ENCODE peak calls at places on chromosomes 5 and 9, in five cellular contexts. One of them, this sample, is unnamed.
A peak's percentile ranks its signal among the peaks of the same experiment; 100 is the strongest.

GRCh38 chr9:98989036-98990000 is 45.6 kb downstream of the COL15A1 start:
- DNase-seq in prostate gland: no peak
- DNase-seq in endodermal cell: peak; percentile 68
- DNase-seq in GM23248: peak; percentile 100
- DNase-seq in mucosa of descending colon: peak; percentile 33
- DNase-seq in this sample: peak; percentile 79

GRCh38 chr5:78320461-78320860 is 26.0 kb upstream of the AP3B1 start:
- DNase-seq in endodermal cell: no peak
- DNase-seq in mucosa of descending colon: peak; percentile 28
- DNase-seq in prostate gland: no peak
- DNase-seq in GM23248: peak; percentile 64
- DNase-seq in this sample: no peak

GRCh38 chr9:71629816-71630215 is 138.5 kb downstream of the CEMIP2 start:
- DNase-seq in mucosa of descending colon: no peak
- DNase-seq in endodermal cell: no peak
- DNase-seq in prostate gland: no peak
- DNase-seq in GM23248: no peak
- DNase-seq in this sample: no peak

GRCh38 chr5:1659100-1660036 is 135.6 kb upstream of the LPCAT1 start:
- DNase-seq in prostate gland: no peak
- DNase-seq in mucosa of descending colon: no peak
- DNase-seq in endodermal cell: no peak
- DNase-seq in GM23248: no peak
- DNase-seq in this sample: no peak

GRCh38 chr9:112541690-112542089 is 55.1 kb downstream of the KIAA1958 start:
- DNase-seq in endodermal cell: no peak
- DNase-seq in mucosa of descending colon: no peak
- DNase-seq in prostate gland: peak; percentile 12
- DNase-seq in GM23248: peak; percentile 55
- DNase-seq in this sample: no peak

GRCh38 chr9:19201899-19202891 is 28.3 kb upstream of the DENND4C start:
- DNase-seq in mucosa of descending colon: peak; percentile 81
- DNase-seq in prostate gland: peak; percentile 5
- DNase-seq in GM23248: no peak
- DNase-seq in endodermal cell: peak; percentile 82
- DNase-seq in this sample: no peak

GRCh38 chr5:155103164-155103563 is 89.6 kb downstream of the KIF4B start:
- DNase-seq in endodermal cell: no peak
- DNase-seq in prostate gland: no peak
- DNase-seq in GM23248: peak; percentile 27
- DNase-seq in mucosa of descending colon: no peak
- DNase-seq in this sample: no peak

GRCh38 chr5:31027726-31028125 is 165.8 kb upstream of the CDH6 start:
- DNase-seq in endodermal cell: no peak
- DNase-seq in mucosa of descending colon: no peak
- DNase-seq in GM23248: no peak
- DNase-seq in prostate gland: no peak
- DNase-seq in this sample: no peak

GRCh38 chr9:105993051-105993854 is 298.9 kb downstream of the TMEM38B start:
- DNase-seq in GM23248: no peak
- DNase-seq in prostate gland: no peak
- DNase-seq in endodermal cell: no peak
- DNase-seq in mucosa of descending colon: no peak
- DNase-seq in this sample: no peak

GRCh38 chr9:130689937-130690700 is 3.5 kb upstream of the EXOSC2 start:
- DNase-seq in GM23248: peak; percentile 97
- DNase-seq in prostate gland: peak; percentile 90
- DNase-seq in endodermal cell: peak; percentile 86
- DNase-seq in mucosa of descending colon: peak; percentile 93
- DNase-seq in this sample: no peak

GRCh38 chr5:75438722-75439121 is 72.7 kb downstream of the CERT1 start:
- DNase-seq in mucosa of descending colon: no peak
- DNase-seq in prostate gland: no peak
- DNase-seq in GM23248: no peak
- DNase-seq in endodermal cell: no peak
- DNase-seq in this sample: no peak

GRCh38 chr5:98292496-98292895 is 481.0 kb upstream of the RGMB start:
- DNase-seq in endodermal cell: no peak
- DNase-seq in mucosa of descending colon: no peak
- DNase-seq in prostate gland: no peak
- DNase-seq in GM23248: peak; percentile 11
- DNase-seq in this sample: no peak

GRCh38 chr9:74960548-74960947 is 7.8 kb upstream of the C9orf40 start:
- DNase-seq in GM23248: peak; percentile 92
- DNase-seq in endodermal cell: no peak
- DNase-seq in mucosa of descending colon: no peak
- DNase-seq in prostate gland: no peak
- DNase-seq in this sample: no peak

GRCh38 chr9:109771796-109772525 is 8.0 kb upstream of the PALM2AKAP2 start:
- DNase-seq in prostate gland: no peak
- DNase-seq in endodermal cell: peak; percentile 55
- DNase-seq in GM23248: peak; percentile 45
- DNase-seq in mucosa of descending colon: no peak
- DNase-seq in this sample: peak; percentile 69

GRCh38 chr9:92790542-92791527 is 26.2 kb upstream of the BICD2 start:
- DNase-seq in prostate gland: peak; percentile 77
- DNase-seq in mucosa of descending colon: peak; percentile 92
- DNase-seq in endodermal cell: peak; percentile 93
- DNase-seq in GM23248: peak; percentile 79
- DNase-seq in this sample: peak; percentile 75

GRCh38 chr9:5326893-5327548 is 12.7 kb downstream of the RLN1 start:
- DNase-seq in prostate gland: peak; percentile 7
- DNase-seq in mucosa of descending colon: no peak
- DNase-seq in GM23248: no peak
- DNase-seq in endodermal cell: peak; percentile 93
- DNase-seq in this sample: no peak

GRCh38 chr5:77863181-77863580 is 87.0 kb upstream of the TBCA start:
- DNase-seq in mucosa of descending colon: no peak
- DNase-seq in GM23248: peak; percentile 70
- DNase-seq in endodermal cell: no peak
- DNase-seq in prostate gland: no peak
- DNase-seq in this sample: no peak

GRCh38 chr9:17900604-17901003 is 321.7 kb downstream of the SH3GL2 start:
- DNase-seq in prostate gland: no peak
- DNase-seq in endodermal cell: no peak
- DNase-seq in mucosa of descending colon: peak; percentile 15
- DNase-seq in GM23248: no peak
- DNase-seq in this sample: no peak

GRCh38 chr9:125241863-125242739 is 958 bp upstream of the HSPA5 start:
- DNase-seq in mucosa of descending colon: no peak
- DNase-seq in GM23248: peak; percentile 70
- DNase-seq in prostate gland: no peak
- DNase-seq in endodermal cell: no peak
- DNase-seq in this sample: peak; percentile 29

GRCh38 chr5:17217421-17218352 is at the start of gene BASP1:
- DNase-seq in endodermal cell: peak; percentile 93
- DNase-seq in GM23248: peak; percentile 90
- DNase-seq in prostate gland: peak; percentile 85
- DNase-seq in mucosa of descending colon: peak; percentile 63
- DNase-seq in this sample: peak; percentile 73

GRCh38 chr5:149265559-149265958 is 6.1 kb upstream of the AFAP1L1 start:
- DNase-seq in endodermal cell: no peak
- DNase-seq in GM23248: peak; percentile 86
- DNase-seq in prostate gland: no peak
- DNase-seq in mucosa of descending colon: peak; percentile 15
- DNase-seq in this sample: no peak

GRCh38 chr5:158861366-158861765 is 238.3 kb downstream of the EBF1 start:
- DNase-seq in GM23248: no peak
- DNase-seq in endodermal cell: no peak
- DNase-seq in prostate gland: no peak
- DNase-seq in mucosa of descending colon: no peak
- DNase-seq in this sample: no peak

GRCh38 chr5:158858746-158859145 is 241.0 kb downstream of the EBF1 start:
- DNase-seq in mucosa of descending colon: no peak
- DNase-seq in GM23248: no peak
- DNase-seq in prostate gland: no peak
- DNase-seq in endodermal cell: no peak
- DNase-seq in this sample: no peak

GRCh38 chr5:158857376-158857775 is 242.3 kb downstream of the EBF1 start:
- DNase-seq in endodermal cell: no peak
- DNase-seq in prostate gland: no peak
- DNase-seq in mucosa of descending colon: no peak
- DNase-seq in GM23248: no peak
- DNase-seq in this sample: no peak

GRCh38 chr5:158858011-158858410 is 241.7 kb downstream of the EBF1 start:
- DNase-seq in prostate gland: no peak
- DNase-seq in mucosa of descending colon: no peak
- DNase-seq in GM23248: no peak
- DNase-seq in endodermal cell: no peak
- DNase-seq in this sample: no peak

DNA sequence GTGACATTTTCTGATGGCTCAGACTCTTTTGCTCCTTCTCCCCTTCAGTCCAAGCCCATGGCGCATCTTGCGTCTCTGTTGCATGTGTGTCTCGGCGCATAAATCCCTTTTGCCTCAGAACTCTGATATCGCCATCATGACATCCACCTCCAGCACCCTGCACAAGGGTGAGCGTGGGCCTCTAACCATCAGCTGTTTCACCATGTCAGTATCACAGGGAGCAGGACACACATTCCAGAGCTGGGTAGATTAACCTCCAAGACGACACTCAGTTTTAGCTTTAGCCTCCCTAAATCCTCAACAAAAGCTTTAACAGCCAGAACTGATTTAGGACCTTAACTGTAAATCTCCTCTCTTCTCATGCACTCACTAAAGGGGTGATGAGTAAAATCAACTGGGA is 239.0 kb downstream of the EBF1 start:
- DNase-seq in endodermal cell: no peak
- DNase-seq in prostate gland: no peak
- DNase-seq in mucosa of descending colon: no peak
- DNase-seq in GM23248: no peak
- DNase-seq in this sample: no peak
- H3K4me1 ChIP-seq in endodermal cell: no peaks in the 10 kb centered on the region
- H3K4me1 ChIP-seq in prostate gland: no peaks in the 10 kb centered on the region
- H3K4me1 ChIP-seq in mucosa of descending colon: no peaks in the 10 kb centered on the region
- H3K4me1 ChIP-seq in GM23248: no peaks in the 10 kb centered on the region
- H3K4me1 ChIP-seq in this sample: peaks cover 26% of the 10 kb centered on the region

DNA sequence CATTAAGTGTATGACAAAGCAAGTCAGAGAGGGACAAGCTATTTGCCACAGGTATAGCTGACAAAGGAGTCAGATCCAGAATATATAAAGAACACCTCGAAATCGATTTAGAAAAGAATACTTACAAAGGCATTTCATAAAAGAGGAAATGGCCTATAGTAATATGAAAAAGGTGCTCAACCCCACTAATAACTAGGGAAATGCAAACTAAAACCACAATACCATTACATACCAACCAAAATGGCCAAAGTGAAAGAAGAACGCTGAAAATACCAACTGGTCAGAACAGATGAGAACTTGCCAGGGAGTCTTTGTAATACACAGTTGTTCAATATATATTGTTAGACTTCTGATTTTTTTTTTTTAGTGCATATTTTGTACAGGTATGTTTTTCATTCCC is 152.9 kb downstream of the CDC42SE2 start:
- DNase-seq in endodermal cell: no peak
- DNase-seq in prostate gland: no peak
- DNase-seq in GM23248: no peak
- DNase-seq in mucosa of descending colon: no peak
- DNase-seq in this sample: no peak
- H3K4me1 ChIP-seq in endodermal cell: no peaks in the 10 kb centered on the region
- H3K4me1 ChIP-seq in prostate gland: no peaks in the 10 kb centered on the region
- H3K4me1 ChIP-seq in GM23248: no peaks in the 10 kb centered on the region
- H3K4me1 ChIP-seq in mucosa of descending colon: no peaks in the 10 kb centered on the region
- H3K4me1 ChIP-seq in this sample: no peaks in the 10 kb centered on the region

GRCh38 chr9:91162784-91163440 is 198.8 kb downstream of the AUH start:
- DNase-seq in endodermal cell: peak; percentile 62
- DNase-seq in mucosa of descending colon: peak; percentile 66
- DNase-seq in prostate gland: no peak
- DNase-seq in GM23248: no peak
- DNase-seq in this sample: no peak

GRCh38 chr9:91166796-91167366 is 194.8 kb downstream of the AUH start:
- DNase-seq in endodermal cell: no peak
- DNase-seq in prostate gland: no peak
- DNase-seq in GM23248: peak; percentile 44
- DNase-seq in mucosa of descending colon: peak; percentile 0
- DNase-seq in this sample: no peak

GRCh38 chr9:91163441-91163772 is 198.3 kb downstream of the AUH start:
- DNase-seq in endodermal cell: peak; percentile 23
- DNase-seq in GM23248: no peak
- DNase-seq in mucosa of descending colon: no peak
- DNase-seq in prostate gland: no peak
- DNase-seq in this sample: no peak

GRCh38 chr9:91163773-91164471 is 197.8 kb downstream of the AUH start:
- DNase-seq in prostate gland: no peak
- DNase-seq in GM23248: no peak
- DNase-seq in mucosa of descending colon: peak; percentile 11
- DNase-seq in endodermal cell: peak; percentile 38
- DNase-seq in this sample: no peak

DNA sequence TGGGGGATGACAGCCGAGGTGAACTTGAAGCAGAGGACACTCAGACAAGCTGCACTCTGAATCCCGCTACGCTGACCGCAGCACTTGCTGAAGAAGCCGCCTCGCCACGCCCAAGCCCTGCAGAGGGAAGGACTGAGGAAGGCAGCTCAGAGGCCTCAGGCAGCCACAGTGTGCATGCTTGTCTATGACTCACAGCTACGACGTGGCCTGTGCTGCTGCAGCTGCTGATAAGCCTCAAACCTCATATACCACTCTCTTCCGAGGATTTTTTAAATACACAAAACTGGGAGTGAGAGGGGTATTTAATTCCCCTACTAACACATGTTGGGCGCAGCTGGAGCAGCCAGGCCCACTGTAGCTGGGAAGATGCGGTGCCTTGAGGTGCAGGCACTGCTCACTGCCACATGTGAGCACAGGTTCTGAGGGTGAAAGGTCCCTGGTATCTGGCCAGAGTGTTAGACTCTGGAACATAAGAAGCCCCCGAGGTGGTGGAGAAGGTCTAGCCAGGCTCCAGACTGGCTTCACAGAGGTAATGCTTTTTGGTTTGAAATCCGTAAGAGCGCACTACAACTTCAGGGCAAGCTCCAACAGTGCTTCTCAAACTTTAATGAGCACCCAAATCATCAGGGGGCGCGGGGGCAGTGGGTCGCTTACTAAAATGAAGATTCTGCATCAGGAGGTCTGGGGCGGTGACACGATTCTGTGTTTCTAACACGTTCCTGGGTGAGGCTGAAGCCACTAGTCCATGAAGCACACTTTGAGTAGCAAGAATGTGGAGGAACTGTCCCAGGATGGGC is 196.8 kb downstream of the AUH start:
- DNase-seq in GM23248: peak; percentile 97
- DNase-seq in endodermal cell: peak; percentile 43
- DNase-seq in prostate gland: no peak
- DNase-seq in mucosa of descending colon: peak; percentile 82
- DNase-seq in this sample: peak; percentile 45
- H3K4me1 ChIP-seq in GM23248: peaks cover 27% of the 10 kb centered on the region
- H3K4me1 ChIP-seq in endodermal cell: no peaks in the 10 kb centered on the region
- H3K4me1 ChIP-seq in prostate gland: no peaks in the 10 kb centered on the region
- H3K4me1 ChIP-seq in mucosa of descending colon: peaks cover 29% of the 10 kb centered on the region
- H3K4me1 ChIP-seq in this sample: peaks cover 31% of the 10 kb centered on the region

DNA sequence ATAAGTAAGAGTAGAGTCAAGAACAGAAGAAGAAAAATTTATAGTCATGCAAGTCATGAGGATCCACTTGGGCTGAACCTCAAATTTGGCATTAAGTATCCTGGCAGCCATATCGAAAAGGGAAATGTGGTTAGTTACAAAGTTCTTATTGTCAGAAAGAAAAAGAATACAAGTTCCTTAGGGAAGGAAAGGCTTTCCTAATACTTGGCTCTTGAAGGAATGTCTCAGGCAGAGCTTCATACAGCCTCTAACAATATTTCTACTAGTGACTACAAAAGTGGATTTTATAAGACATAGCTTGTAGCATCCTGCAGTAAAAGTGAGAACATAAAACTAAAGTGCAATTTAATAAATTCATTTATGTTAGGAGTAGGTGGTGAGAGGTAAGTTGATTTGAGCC is 45.4 kb downstream of the TMEM252 start:
- DNase-seq in GM23248: no peak
- DNase-seq in endodermal cell: no peak
- DNase-seq in prostate gland: no peak
- DNase-seq in mucosa of descending colon: no peak
- DNase-seq in this sample: no peak
- H3K4me1 ChIP-seq in GM23248: no peaks in the 10 kb centered on the region
- H3K4me1 ChIP-seq in endodermal cell: peaks cover 6% of the 10 kb centered on the region
- H3K4me1 ChIP-seq in prostate gland: no peaks in the 10 kb centered on the region
- H3K4me1 ChIP-seq in mucosa of descending colon: no peaks in the 10 kb centered on the region
- H3K4me1 ChIP-seq in this sample: peaks cover 71% of the 10 kb centered on the region